ENCODE peak calls at places on chromosomes 1 and 21, in six cellular contexts. F is HT-29, C is Right ventricle myocardium superior, L is head of caudate nucleus, G is Caki2, I is posterior cingulate gyrus. Y is an unnamed sample.

GRCh38 chr1:40820911-40821693 is 37.5 kb downstream of the KCNQ4 start:
- DNase-seq in C (no peak), G (no peak), L (peak), F (no peak), I (peak), Y (no peak)

GRCh38 chr1:153771841-153772593 is 3.2 kb upstream of the SLC27A3 start:
- DNase-seq in F (no peak), G (no peak), I (no peak), C (no peak), L (no peak), Y (no peak)

GRCh38 chr1:94258873-94259331 is 21.5 kb upstream of the ARHGAP29 start:
- DNase-seq in G (peak), F (peak), I (no peak), C (no peak), L (no peak), Y (peak)

GRCh38 chr1:35379317-35380000 is 111.0 kb downstream of the ZMYM4 start:
- DNase-seq in F (no peak), C (no peak), L (no peak), G (no peak), I (no peak), Y (no peak)

GRCh38 chr1:29505537-29506220 is 269.4 kb downstream of the PTPRU start:
- DNase-seq in C (no peak), I (no peak), F (no peak), L (no peak), G (no peak), Y (no peak)

GRCh38 chr1:31548518-31548898 is 27.8 kb upstream of the TINAGL1 start:
- DNase-seq in C (no peak), L (no peak), G (no peak), I (no peak), F (no peak), Y (no peak)

GRCh38 chr1:75522389-75522788 is 88.5 kb downstream of the SLC44A5 start:
- DNase-seq in L (no peak), G (no peak), I (no peak), C (no peak), F (no peak), Y (peak)

GRCh38 chr1:228272831-228273571 is 65.2 kb downstream of the OBSCN start:
- DNase-seq in C (peak), F (no peak), G (no peak), I (no peak), L (no peak), Y (no peak)

GRCh38 chr1:162983671-162984425 is 85.3 kb upstream of the RGS4 start:
- DNase-seq in F (no peak), C (no peak), I (no peak), L (no peak), G (no peak), Y (no peak)

GRCh38 chr1:58255192-58255591 is 291.3 kb downstream of the OMA1 start:
- DNase-seq in L (no peak), G (no peak), F (no peak), I (no peak), C (no peak), Y (no peak)

GRCh38 chr1:83763281-83764095 is 235.4 kb downstream of the TTLL7 start:
- DNase-seq in I (no peak), C (no peak), G (no peak), L (no peak), F (no peak), Y (no peak)

GRCh38 chr21:37863842-37864241 is 52.4 kb downstream of the KCNJ6 start:
- DNase-seq in I (no peak), C (no peak), F (no peak), G (no peak), L (no peak), Y (no peak)